ENCODE peak calls at places on chromosomes 1 and 21, in seven cellular contexts. N is PC-9; G is heart right ventricle; Z is astrocyte of the spinal cord; D is CD8-positive, alpha-beta memory T cell; U is choroid plexus epithelial cell; A is AG04449. T is an unnamed sample.
A peak's percentile ranks its signal among the peaks of the same experiment; 100 is the strongest.

GRCh38 chr1:84842748-84843231 is 50.2 kb downstream of the LPAR3 start:
- DNase-seq in U (peak; percentile 47), N (peak; percentile 68), Z (peak; percentile 10), A (no peak), D (no peak), G (no peak), T (peak; percentile 99)

GRCh38 chr1:11505591-11506538 is 26.9 kb downstream of the DISP3 start:
- DNase-seq in G (no peak), D (no peak), A (no peak), U (peak; percentile 1), N (no peak), Z (no peak), T (no peak)

GRCh38 chr1:2965676-2966075 is 55.6 kb upstream of the ACTRT2 start:
- DNase-seq in N (no peak), U (no peak), D (no peak), G (no peak), Z (no peak), A (no peak), T (no peak)

GRCh38 chr21:32612075-32612998 is at the start of gene CFAP298:
- DNase-seq in A (peak; percentile 68), N (peak; percentile 76), U (peak; percentile 97), G (peak; percentile 83), D (peak; percentile 94), Z (peak; percentile 95), T (peak; percentile 86)

GRCh38 chr1:199778324-199778955 is 249.1 kb upstream of the NR5A2 start:
- DNase-seq in G (no peak), D (no peak), A (no peak), N (peak; percentile 88), Z (no peak), U (no peak), T (no peak)

GRCh38 chr1:205570796-205571537 is 60.8 kb downstream of the ELK4 start:
- DNase-seq in Z (no peak), D (no peak), G (no peak), A (no peak), N (no peak), U (no peak), T (peak; percentile 58)

GRCh38 chr1:111253876-111254275 is 26.4 kb downstream of the CHI3L2 start:
- DNase-seq in Z (no peak), U (no peak), G (no peak), N (no peak), A (no peak), D (no peak), T (no peak)

GRCh38 chr1:153791856-153792253 is 16.6 kb downstream of the SLC27A3 start:
- DNase-seq in D (no peak), G (no peak), U (peak; percentile 70), Z (peak; percentile 52), N (no peak), A (no peak), T (peak; percentile 13)

GRCh38 chr1:118151312-118151937 is 33.6 kb downstream of the SPAG17 start:
- DNase-seq in G (no peak), N (peak; percentile 45), D (no peak), Z (peak; percentile 72), U (peak; percentile 86), A (no peak), T (peak; percentile 66)

GRCh38 chr1:201610806-201611205 is 71.9 kb downstream of the NAV1 start:
- DNase-seq in U (no peak), D (no peak), N (no peak), Z (no peak), G (no peak), A (no peak), T (no peak)

GRCh38 chr1:183508694-183509093 is 36.4 kb downstream of the SMG7 start:
- DNase-seq in Z (no peak), U (no peak), N (no peak), G (no peak), D (no peak), A (no peak), T (no peak)

GRCh38 chr1:171188388-171189266 is 3.5 kb downstream of the FMO2 start:
- DNase-seq in N (no peak), A (no peak), G (no peak), D (peak; percentile 44), U (peak; percentile 84), Z (peak; percentile 57), T (peak; percentile 64)

GRCh38 chr1:205916541-205916940 is 26.7 kb downstream of the SLC26A9 start:
- DNase-seq in N (no peak), U (peak; percentile 40), A (no peak), Z (peak; percentile 27), D (no peak), G (no peak), T (no peak)

GRCh38 chr1:226542623-226543103 is 5.9 kb upstream of the STUM start:
- DNase-seq in U (no peak), A (no peak), G (peak; percentile 33), Z (no peak), N (no peak), D (no peak), T (no peak)

GRCh38 chr1:168488153-168488552 is 55.6 kb downstream of the XCL2 start:
- DNase-seq in A (no peak), Z (peak; percentile 65), N (no peak), G (peak; percentile 27), D (no peak), U (peak; percentile 10), T (peak; percentile 55)

GRCh38 chr1:183580281-183580682 is 10.0 kb downstream of the NCF2 start:
- DNase-seq in A (no peak), N (peak; percentile 43), D (no peak), Z (no peak), G (no peak), U (peak; percentile 48), T (peak; percentile 39)

GRCh38 chr21:14523234-14523633 is 22.9 kb downstream of the SAMSN1 start:
- DNase-seq in G (no peak), Z (no peak), U (peak; percentile 40), N (no peak), D (no peak), A (no peak), T (peak; percentile 12)

GRCh38 chr1:53442297-53442696 is 16.9 kb upstream of the DMRTB1 start:
- DNase-seq in U (peak; percentile 84), G (no peak), D (no peak), N (no peak), A (no peak), Z (peak; percentile 38), T (peak; percentile 30)

GRCh38 chr1:116515702-116516101 is 55.1 kb downstream of the CD58 start:
- DNase-seq in A (no peak), Z (no peak), D (peak; percentile 61), N (no peak), G (no peak), U (no peak), T (no peak)

GRCh38 chr1:65535981-65536380 is 115.5 kb downstream of the LEPR start:
- DNase-seq in A (no peak), D (no peak), Z (no peak), G (no peak), N (no peak), U (no peak), T (no peak)

GRCh38 chr1:173082913-173083312 is 32.2 kb upstream of the TNFSF18 start:
- DNase-seq in U (no peak), N (no peak), G (no peak), D (no peak), A (no peak), Z (no peak), T (no peak)

GRCh38 chr1:40709802-40710278 is 18.3 kb downstream of the NFYC start:
- DNase-seq in U (no peak), A (no peak), D (no peak), N (no peak), Z (no peak), G (no peak), T (no peak)

GRCh38 chr1:40711465-40712404 is 20.2 kb downstream of the NFYC start:
- DNase-seq in N (peak; percentile 82), Z (peak; percentile 70), G (no peak), D (no peak), U (peak; percentile 76), A (no peak), T (peak; percentile 97)

GRCh38 chr1:40712997-40713396 is 21.5 kb downstream of the NFYC start:
- DNase-seq in D (no peak), Z (no peak), N (no peak), A (no peak), G (no peak), U (no peak), T (no peak)

GRCh38 chr1:40710581-40711315 is 19.2 kb downstream of the NFYC start:
- DNase-seq in N (no peak), D (no peak), U (no peak), G (no peak), Z (peak; percentile 11), A (no peak), T (no peak)

GRCh38 chr1:40712405-40712944 is 21.0 kb downstream of the NFYC start:
- DNase-seq in A (no peak), D (no peak), N (no peak), Z (no peak), U (no peak), G (no peak), T (no peak)
- H3K4me3 ChIP-seq in A (no peak overlapping the region), D (no peak overlapping the region), N (no peak overlapping the region), Z (no peak overlapping the region), U (no peak overlapping the region), G (peak overlapping the region; percentile 66), T (no peak overlapping the region)

GRCh38 chr1:178931843-178932551 is 61.1 kb upstream of the ANGPTL1 start:
- DNase-seq in G (peak; percentile 81), N (no peak), Z (peak; percentile 93), D (no peak), A (no peak), U (peak; percentile 99), T (no peak)
- H3K4me3 ChIP-seq in G (no peak overlapping the region), N (no peak overlapping the region), Z (no peak overlapping the region), D (no peak overlapping the region), A (no peak overlapping the region), U (no peak overlapping the region), T (no peak overlapping the region)

GRCh38 chr1:1419363-1419811 is 1.7 kb downstream of the ANKRD65 start:
- DNase-seq in A (no peak), U (no peak), G (no peak), Z (no peak), D (no peak), N (no peak), T (no peak)
- H3K4me3 ChIP-seq in A (no peak overlapping the region), U (no peak overlapping the region), G (peak overlapping the region; percentile 47), Z (no peak overlapping the region), D (no peak overlapping the region), N (no peak overlapping the region), T (peak overlapping the region; percentile 39)

GRCh38 chr21:46664316-46664995 is 29.0 kb downstream of the PRMT2 start:
- DNase-seq in D (no peak), N (no peak), U (no peak), Z (no peak), A (no peak), G (no peak), T (no peak)

GRCh38 chr21:46665566-46665965 is 30.1 kb downstream of the PRMT2 start:
- DNase-seq in A (no peak), D (no peak), G (no peak), N (no peak), Z (no peak), U (no peak), T (no peak)

GRCh38 chr21:46667735-46668380 is 32.4 kb downstream of the PRMT2 start:
- DNase-seq in G (no peak), U (peak; percentile 73), A (no peak), N (peak; percentile 56), Z (peak; percentile 39), D (no peak), T (peak; percentile 30)

GRCh38 chr21:46667191-46667734 is 31.8 kb downstream of the PRMT2 start:
- DNase-seq in U (peak; percentile 50), N (peak; percentile 42), Z (peak; percentile 36), G (no peak), D (peak; percentile 46), A (no peak), T (peak; percentile 45)

GRCh38 chr21:46668381-46668780 is 32.9 kb downstream of the PRMT2 start:
- DNase-seq in Z (no peak), D (no peak), N (no peak), A (no peak), G (no peak), U (no peak), T (no peak)
- H3K4me3 ChIP-seq in Z (peak overlapping the region; percentile 55), D (peak overlapping the region; percentile 49), N (peak overlapping the region; percentile 65), A (peak overlapping the region; percentile 64), G (peak overlapping the region; percentile 55), U (peak overlapping the region; percentile 67), T (peak overlapping the region; percentile 56)